ENCODE peak calls at places on chromosomes 4 and X, in seven cellular contexts. One of them, this sample, is unnamed.

GRCh38 chr4:109977854-109978501 is 65.3 kb downstream of the EGF start:
- DNase-seq in HTR-8/SVneo: peak; percentile 19
- DNase-seq in amniotic epithelial cell: peak; percentile 62
- DNase-seq in activated naive CD4-positive, alpha-beta T cell treated with anti-CD3 and anti-CD28 coated beads, Interleukin-2, amount 50 U/mL, for 72 hours: no peak
- DNase-seq in mesendoderm: peak; percentile 44
- DNase-seq in naive thymus-derived CD8-positive, alpha-beta T cell: no peak
- DNase-seq in activated T-cell treated with anti-CD3 and anti-CD28 coated beads, Interleukin-2, amount 50 U/mL, for 4 hours: no peak
- DNase-seq in this sample: peak; percentile 32

GRCh38 chr4:98006814-98007412 is 136.4 kb downstream of the STPG2 start:
- DNase-seq in HTR-8/SVneo: no peak
- DNase-seq in amniotic epithelial cell: no peak
- DNase-seq in activated naive CD4-positive, alpha-beta T cell treated with anti-CD3 and anti-CD28 coated beads, Interleukin-2, amount 50 U/mL, for 72 hours: no peak
- DNase-seq in mesendoderm: no peak
- DNase-seq in naive thymus-derived CD8-positive, alpha-beta T cell: no peak
- DNase-seq in activated T-cell treated with anti-CD3 and anti-CD28 coated beads, Interleukin-2, amount 50 U/mL, for 4 hours: no peak
- DNase-seq in this sample: no peak

GRCh38 chr4:92014060-92014459 is 289.7 kb upstream of the GRID2 start:
- DNase-seq in HTR-8/SVneo: no peak
- DNase-seq in amniotic epithelial cell: peak; percentile 6
- DNase-seq in activated naive CD4-positive, alpha-beta T cell treated with anti-CD3 and anti-CD28 coated beads, Interleukin-2, amount 50 U/mL, for 72 hours: no peak
- DNase-seq in mesendoderm: no peak
- DNase-seq in naive thymus-derived CD8-positive, alpha-beta T cell: no peak
- DNase-seq in activated T-cell treated with anti-CD3 and anti-CD28 coated beads, Interleukin-2, amount 50 U/mL, for 4 hours: no peak
- DNase-seq in this sample: no peak

GRCh38 chr4:62644372-62644771 is 1444.2 kb downstream of the ADGRL3 start:
- DNase-seq in HTR-8/SVneo: no peak
- DNase-seq in amniotic epithelial cell: peak; percentile 3
- DNase-seq in activated naive CD4-positive, alpha-beta T cell treated with anti-CD3 and anti-CD28 coated beads, Interleukin-2, amount 50 U/mL, for 72 hours: no peak
- DNase-seq in mesendoderm: peak; percentile 83
- DNase-seq in naive thymus-derived CD8-positive, alpha-beta T cell: no peak
- DNase-seq in activated T-cell treated with anti-CD3 and anti-CD28 coated beads, Interleukin-2, amount 50 U/mL, for 4 hours: no peak
- DNase-seq in this sample: no peak

GRCh38 chr4:168177546-168178149 is 85.3 kb downstream of the ANXA10 start:
- DNase-seq in HTR-8/SVneo: no peak
- DNase-seq in amniotic epithelial cell: no peak
- DNase-seq in activated naive CD4-positive, alpha-beta T cell treated with anti-CD3 and anti-CD28 coated beads, Interleukin-2, amount 50 U/mL, for 72 hours: no peak
- DNase-seq in mesendoderm: no peak
- DNase-seq in naive thymus-derived CD8-positive, alpha-beta T cell: no peak
- DNase-seq in activated T-cell treated with anti-CD3 and anti-CD28 coated beads, Interleukin-2, amount 50 U/mL, for 4 hours: no peak
- DNase-seq in this sample: no peak

GRCh38 chrX:142295190-142295589 is 90.1 kb upstream of the MAGEC2 start:
- DNase-seq in HTR-8/SVneo: no peak
- DNase-seq in amniotic epithelial cell: no peak
- DNase-seq in activated naive CD4-positive, alpha-beta T cell treated with anti-CD3 and anti-CD28 coated beads, Interleukin-2, amount 50 U/mL, for 72 hours: no peak
- DNase-seq in mesendoderm: no peak
- DNase-seq in naive thymus-derived CD8-positive, alpha-beta T cell: no peak
- DNase-seq in activated T-cell treated with anti-CD3 and anti-CD28 coated beads, Interleukin-2, amount 50 U/mL, for 4 hours: no peak
- DNase-seq in this sample: no peak

GRCh38 chr4:53932784-53933183 is 131.6 kb downstream of the CHIC2 start:
- DNase-seq in HTR-8/SVneo: no peak
- DNase-seq in amniotic epithelial cell: no peak
- DNase-seq in activated naive CD4-positive, alpha-beta T cell treated with anti-CD3 and anti-CD28 coated beads, Interleukin-2, amount 50 U/mL, for 72 hours: no peak
- DNase-seq in mesendoderm: no peak
- DNase-seq in naive thymus-derived CD8-positive, alpha-beta T cell: no peak
- DNase-seq in activated T-cell treated with anti-CD3 and anti-CD28 coated beads, Interleukin-2, amount 50 U/mL, for 4 hours: no peak
- DNase-seq in this sample: peak; percentile 75

GRCh38 chrX:113059714-113060113 is 219.1 kb upstream of the AMOT start:
- DNase-seq in HTR-8/SVneo: no peak
- DNase-seq in amniotic epithelial cell: no peak
- DNase-seq in activated naive CD4-positive, alpha-beta T cell treated with anti-CD3 and anti-CD28 coated beads, Interleukin-2, amount 50 U/mL, for 72 hours: no peak
- DNase-seq in mesendoderm: no peak
- DNase-seq in naive thymus-derived CD8-positive, alpha-beta T cell: no peak
- DNase-seq in activated T-cell treated with anti-CD3 and anti-CD28 coated beads, Interleukin-2, amount 50 U/mL, for 4 hours: no peak
- DNase-seq in this sample: no peak

GRCh38 chrX:96715412-96715940 is 30.8 kb downstream of the DIAPH2 start:
- DNase-seq in HTR-8/SVneo: no peak
- DNase-seq in amniotic epithelial cell: peak; percentile 11
- DNase-seq in activated naive CD4-positive, alpha-beta T cell treated with anti-CD3 and anti-CD28 coated beads, Interleukin-2, amount 50 U/mL, for 72 hours: no peak
- DNase-seq in mesendoderm: no peak
- DNase-seq in naive thymus-derived CD8-positive, alpha-beta T cell: no peak
- DNase-seq in activated T-cell treated with anti-CD3 and anti-CD28 coated beads, Interleukin-2, amount 50 U/mL, for 4 hours: no peak
- DNase-seq in this sample: no peak

GRCh38 chrX:56763556-56764152 is 34.6 kb downstream of the NBDY start:
- DNase-seq in HTR-8/SVneo: no peak
- DNase-seq in amniotic epithelial cell: no peak
- DNase-seq in activated naive CD4-positive, alpha-beta T cell treated with anti-CD3 and anti-CD28 coated beads, Interleukin-2, amount 50 U/mL, for 72 hours: no peak
- DNase-seq in mesendoderm: no peak
- DNase-seq in naive thymus-derived CD8-positive, alpha-beta T cell: no peak
- DNase-seq in activated T-cell treated with anti-CD3 and anti-CD28 coated beads, Interleukin-2, amount 50 U/mL, for 4 hours: peak; percentile 79
- DNase-seq in this sample: no peak

GRCh38 chrX:118212817-118213183 is 96.2 kb upstream of the KLHL13 start:
- DNase-seq in HTR-8/SVneo: no peak
- DNase-seq in amniotic epithelial cell: no peak
- DNase-seq in activated naive CD4-positive, alpha-beta T cell treated with anti-CD3 and anti-CD28 coated beads, Interleukin-2, amount 50 U/mL, for 72 hours: no peak
- DNase-seq in mesendoderm: no peak
- DNase-seq in naive thymus-derived CD8-positive, alpha-beta T cell: no peak
- DNase-seq in activated T-cell treated with anti-CD3 and anti-CD28 coated beads, Interleukin-2, amount 50 U/mL, for 4 hours: no peak
- DNase-seq in this sample: no peak

GRCh38 chr4:146329042-146329716 is 114.8 kb downstream of the REELD1 start:
- DNase-seq in HTR-8/SVneo: no peak
- DNase-seq in amniotic epithelial cell: peak; percentile 77
- DNase-seq in activated naive CD4-positive, alpha-beta T cell treated with anti-CD3 and anti-CD28 coated beads, Interleukin-2, amount 50 U/mL, for 72 hours: no peak
- DNase-seq in mesendoderm: peak; percentile 2
- DNase-seq in naive thymus-derived CD8-positive, alpha-beta T cell: no peak
- DNase-seq in activated T-cell treated with anti-CD3 and anti-CD28 coated beads, Interleukin-2, amount 50 U/mL, for 4 hours: no peak
- DNase-seq in this sample: peak; percentile 48

GRCh38 chrX:140292188-140292587 is 212.7 kb downstream of the SOX3 start:
- DNase-seq in HTR-8/SVneo: no peak
- DNase-seq in amniotic epithelial cell: no peak
- DNase-seq in activated naive CD4-positive, alpha-beta T cell treated with anti-CD3 and anti-CD28 coated beads, Interleukin-2, amount 50 U/mL, for 72 hours: no peak
- DNase-seq in mesendoderm: no peak
- DNase-seq in naive thymus-derived CD8-positive, alpha-beta T cell: no peak
- DNase-seq in activated T-cell treated with anti-CD3 and anti-CD28 coated beads, Interleukin-2, amount 50 U/mL, for 4 hours: no peak
- DNase-seq in this sample: no peak

GRCh38 chrX:75655627-75656026 is 129.4 kb downstream of the MAGEE2 start:
- DNase-seq in HTR-8/SVneo: no peak
- DNase-seq in amniotic epithelial cell: no peak
- DNase-seq in activated naive CD4-positive, alpha-beta T cell treated with anti-CD3 and anti-CD28 coated beads, Interleukin-2, amount 50 U/mL, for 72 hours: no peak
- DNase-seq in mesendoderm: peak; percentile 43
- DNase-seq in naive thymus-derived CD8-positive, alpha-beta T cell: no peak
- DNase-seq in activated T-cell treated with anti-CD3 and anti-CD28 coated beads, Interleukin-2, amount 50 U/mL, for 4 hours: no peak
- DNase-seq in this sample: no peak

GRCh38 chr4:183962413-183962812 is 57.3 kb downstream of the STOX2 start:
- DNase-seq in HTR-8/SVneo: no peak
- DNase-seq in amniotic epithelial cell: no peak
- DNase-seq in activated naive CD4-positive, alpha-beta T cell treated with anti-CD3 and anti-CD28 coated beads, Interleukin-2, amount 50 U/mL, for 72 hours: no peak
- DNase-seq in mesendoderm: no peak
- DNase-seq in naive thymus-derived CD8-positive, alpha-beta T cell: no peak
- DNase-seq in activated T-cell treated with anti-CD3 and anti-CD28 coated beads, Interleukin-2, amount 50 U/mL, for 4 hours: no peak
- DNase-seq in this sample: no peak

GRCh38 chr4:122218762-122219161 is 66.6 kb downstream of the BLTP1 start:
- DNase-seq in HTR-8/SVneo: peak; percentile 7
- DNase-seq in amniotic epithelial cell: peak; percentile 6
- DNase-seq in activated naive CD4-positive, alpha-beta T cell treated with anti-CD3 and anti-CD28 coated beads, Interleukin-2, amount 50 U/mL, for 72 hours: no peak
- DNase-seq in mesendoderm: peak; percentile 31
- DNase-seq in naive thymus-derived CD8-positive, alpha-beta T cell: no peak
- DNase-seq in activated T-cell treated with anti-CD3 and anti-CD28 coated beads, Interleukin-2, amount 50 U/mL, for 4 hours: no peak
- DNase-seq in this sample: no peak

GRCh38 chr4:172220679-172221078 is 407.5 kb downstream of the GALNTL6 start:
- DNase-seq in HTR-8/SVneo: no peak
- DNase-seq in amniotic epithelial cell: no peak
- DNase-seq in activated naive CD4-positive, alpha-beta T cell treated with anti-CD3 and anti-CD28 coated beads, Interleukin-2, amount 50 U/mL, for 72 hours: no peak
- DNase-seq in mesendoderm: no peak
- DNase-seq in naive thymus-derived CD8-positive, alpha-beta T cell: no peak
- DNase-seq in activated T-cell treated with anti-CD3 and anti-CD28 coated beads, Interleukin-2, amount 50 U/mL, for 4 hours: no peak
- DNase-seq in this sample: no peak

GRCh38 chr4:166279261-166279660 is 406.2 kb downstream of the TLL1 start:
- DNase-seq in HTR-8/SVneo: no peak
- DNase-seq in amniotic epithelial cell: no peak
- DNase-seq in activated naive CD4-positive, alpha-beta T cell treated with anti-CD3 and anti-CD28 coated beads, Interleukin-2, amount 50 U/mL, for 72 hours: no peak
- DNase-seq in mesendoderm: peak; percentile 14
- DNase-seq in naive thymus-derived CD8-positive, alpha-beta T cell: no peak
- DNase-seq in activated T-cell treated with anti-CD3 and anti-CD28 coated beads, Interleukin-2, amount 50 U/mL, for 4 hours: no peak
- DNase-seq in this sample: no peak

GRCh38 chr4:123477804-123478209 is 81.2 kb downstream of the SPRY1 start:
- DNase-seq in HTR-8/SVneo: no peak
- DNase-seq in amniotic epithelial cell: no peak
- DNase-seq in activated naive CD4-positive, alpha-beta T cell treated with anti-CD3 and anti-CD28 coated beads, Interleukin-2, amount 50 U/mL, for 72 hours: peak; percentile 22
- DNase-seq in mesendoderm: no peak
- DNase-seq in naive thymus-derived CD8-positive, alpha-beta T cell: peak; percentile 37
- DNase-seq in activated T-cell treated with anti-CD3 and anti-CD28 coated beads, Interleukin-2, amount 50 U/mL, for 4 hours: peak; percentile 34
- DNase-seq in this sample: no peak

GRCh38 chrX:16429391-16429790 is 220.6 kb upstream of the S100G start:
- DNase-seq in HTR-8/SVneo: no peak
- DNase-seq in amniotic epithelial cell: no peak
- DNase-seq in activated naive CD4-positive, alpha-beta T cell treated with anti-CD3 and anti-CD28 coated beads, Interleukin-2, amount 50 U/mL, for 72 hours: no peak
- DNase-seq in mesendoderm: no peak
- DNase-seq in naive thymus-derived CD8-positive, alpha-beta T cell: no peak
- DNase-seq in activated T-cell treated with anti-CD3 and anti-CD28 coated beads, Interleukin-2, amount 50 U/mL, for 4 hours: no peak
- DNase-seq in this sample: no peak

GRCh38 chr4:65599335-65599734 is 71.0 kb downstream of the EPHA5 start:
- DNase-seq in HTR-8/SVneo: no peak
- DNase-seq in amniotic epithelial cell: peak; percentile 3
- DNase-seq in activated naive CD4-positive, alpha-beta T cell treated with anti-CD3 and anti-CD28 coated beads, Interleukin-2, amount 50 U/mL, for 72 hours: no peak
- DNase-seq in mesendoderm: no peak
- DNase-seq in naive thymus-derived CD8-positive, alpha-beta T cell: no peak
- DNase-seq in activated T-cell treated with anti-CD3 and anti-CD28 coated beads, Interleukin-2, amount 50 U/mL, for 4 hours: no peak
- DNase-seq in this sample: no peak

GRCh38 chrX:24334473-24334872 is 20.6 kb upstream of the SUPT20HL2 start:
- DNase-seq in HTR-8/SVneo: no peak
- DNase-seq in amniotic epithelial cell: no peak
- DNase-seq in activated naive CD4-positive, alpha-beta T cell treated with anti-CD3 and anti-CD28 coated beads, Interleukin-2, amount 50 U/mL, for 72 hours: no peak
- DNase-seq in mesendoderm: no peak
- DNase-seq in naive thymus-derived CD8-positive, alpha-beta T cell: no peak
- DNase-seq in activated T-cell treated with anti-CD3 and anti-CD28 coated beads, Interleukin-2, amount 50 U/mL, for 4 hours: no peak
- DNase-seq in this sample: no peak

GRCh38 chr4:96912731-96913130 is 1072.8 kb downstream of the PDHA2 start:
- DNase-seq in HTR-8/SVneo: no peak
- DNase-seq in amniotic epithelial cell: peak; percentile 3
- DNase-seq in activated naive CD4-positive, alpha-beta T cell treated with anti-CD3 and anti-CD28 coated beads, Interleukin-2, amount 50 U/mL, for 72 hours: no peak
- DNase-seq in mesendoderm: peak; percentile 23
- DNase-seq in naive thymus-derived CD8-positive, alpha-beta T cell: no peak
- DNase-seq in activated T-cell treated with anti-CD3 and anti-CD28 coated beads, Interleukin-2, amount 50 U/mL, for 4 hours: no peak
- DNase-seq in this sample: no peak

GRCh38 chr4:101418055-101418454 is 70.7 kb upstream of the PPP3CA start:
- DNase-seq in HTR-8/SVneo: no peak
- DNase-seq in amniotic epithelial cell: peak; percentile 13
- DNase-seq in activated naive CD4-positive, alpha-beta T cell treated with anti-CD3 and anti-CD28 coated beads, Interleukin-2, amount 50 U/mL, for 72 hours: peak; percentile 51
- DNase-seq in mesendoderm: no peak
- DNase-seq in naive thymus-derived CD8-positive, alpha-beta T cell: peak; percentile 28
- DNase-seq in activated T-cell treated with anti-CD3 and anti-CD28 coated beads, Interleukin-2, amount 50 U/mL, for 4 hours: peak; percentile 22
- DNase-seq in this sample: no peak

GRCh38 chr4:151931563-151931962 is 170.8 kb upstream of the GATB start:
- DNase-seq in HTR-8/SVneo: no peak
- DNase-seq in amniotic epithelial cell: no peak
- DNase-seq in activated naive CD4-positive, alpha-beta T cell treated with anti-CD3 and anti-CD28 coated beads, Interleukin-2, amount 50 U/mL, for 72 hours: no peak
- DNase-seq in mesendoderm: no peak
- DNase-seq in naive thymus-derived CD8-positive, alpha-beta T cell: no peak
- DNase-seq in activated T-cell treated with anti-CD3 and anti-CD28 coated beads, Interleukin-2, amount 50 U/mL, for 4 hours: no peak
- DNase-seq in this sample: no peak

GRCh38 chrX:120753413-120754251 is 122.0 kb downstream of the CT47B1 start:
- DNase-seq in HTR-8/SVneo: no peak
- DNase-seq in amniotic epithelial cell: no peak
- DNase-seq in activated naive CD4-positive, alpha-beta T cell treated with anti-CD3 and anti-CD28 coated beads, Interleukin-2, amount 50 U/mL, for 72 hours: no peak
- DNase-seq in mesendoderm: no peak
- DNase-seq in naive thymus-derived CD8-positive, alpha-beta T cell: no peak
- DNase-seq in activated T-cell treated with anti-CD3 and anti-CD28 coated beads, Interleukin-2, amount 50 U/mL, for 4 hours: peak; percentile 10
- DNase-seq in this sample: no peak